ENCODE peak calls at places on chromosomes 2 and 18, in ten cellular contexts. L is endodermal cell; C is astrocyte of the spinal cord; U is epithelial cell of esophagus; R is cardiac muscle cell; A is CD4-positive, alpha-beta T cell; H is colonic mucosa; I is bronchial epithelial cell; M is fibroblast of lung; F is mammary epithelial cell. X is an unnamed sample.
A peak's percentile ranks its signal among the peaks of the same experiment; 100 is the strongest.

GRCh38 chr2:67846341-67847070 is 216.3 kb downstream of the C1D start:
- DNase-seq in L (peak; percentile 92), C (peak; percentile 96), U (peak; percentile 98), R (peak; percentile 97), A (no peak), H (peak; percentile 82), I (peak; percentile 96), M (peak; percentile 92), F (peak; percentile 91), X (peak; percentile 79)

GRCh38 chr2:232979871-232980461 is 33.1 kb downstream of the NGEF start:
- DNase-seq in L (peak; percentile 57), C (peak; percentile 74), U (peak; percentile 77), R (peak; percentile 14), A (no peak), H (peak; percentile 76), I (peak; percentile 73), M (peak; percentile 83), F (peak; percentile 55), X (no peak)

GRCh38 chr2:230794472-230794871 is 70.3 kb upstream of the ITM2C start:
- DNase-seq in L (no peak), C (no peak), U (peak; percentile 47), R (peak; percentile 40), A (no peak), H (no peak), I (no peak), M (peak; percentile 52), F (peak; percentile 20), X (no peak)

GRCh38 chr18:44602845-44603244 is 77.8 kb upstream of the SETBP1 start:
- DNase-seq in L (no peak), C (peak; percentile 16), U (peak; percentile 94), R (no peak), A (no peak), H (no peak), I (peak; percentile 91), M (peak; percentile 51), F (peak; percentile 89), X (no peak)

GRCh38 chr2:7962191-7962590 is 719.7 kb upstream of the ID2 start:
- DNase-seq in L (no peak), C (no peak), U (no peak), R (no peak), A (no peak), H (no peak), I (no peak), M (no peak), F (no peak), X (no peak)

GRCh38 chr2:176174382-176174834 is 14.1 kb upstream of the HOXD1 start:
- DNase-seq in L (peak; percentile 56), C (no peak), U (no peak), R (no peak), A (no peak), H (no peak), I (no peak), M (peak; percentile 74), F (no peak), X (no peak)

GRCh38 chr2:215626812-215627281 is 191.0 kb upstream of the FN1 start:
- DNase-seq in L (no peak), C (peak; percentile 79), U (no peak), R (peak; percentile 71), A (no peak), H (no peak), I (no peak), M (peak; percentile 64), F (no peak), X (no peak)

GRCh38 chr2:241616168-241617125 is 20.5 kb downstream of the THAP4 start:
- DNase-seq in L (peak; percentile 74), C (no peak), U (no peak), R (no peak), A (no peak), H (peak; percentile 40), I (no peak), M (no peak), F (no peak), X (no peak)

GRCh38 chr2:176099159-176099736 is 347 bp upstream of the HOXD12 start:
- DNase-seq in L (peak; percentile 68), C (no peak), U (no peak), R (no peak), A (peak; percentile 28), H (peak; percentile 15), I (no peak), M (no peak), F (no peak), X (no peak)

GRCh38 chr18:68549257-68549871 is 165.5 kb downstream of the TMX3 start:
- DNase-seq in L (no peak), C (peak; percentile 32), U (no peak), R (peak; percentile 25), A (no peak), H (no peak), I (no peak), M (peak; percentile 66), F (no peak), X (no peak)

GRCh38 chr2:241797441-241798080 is 11.4 kb upstream of the NEU4 start:
- DNase-seq in L (no peak), C (no peak), U (no peak), R (no peak), A (no peak), H (peak; percentile 67), I (no peak), M (no peak), F (no peak), X (no peak)

GRCh38 chr2:46259782-46260178 is 37.4 kb upstream of the EPAS1 start:
- DNase-seq in L (no peak), C (no peak), U (no peak), R (peak; percentile 20), A (no peak), H (no peak), I (no peak), M (no peak), F (no peak), X (no peak)

GRCh38 chr2:217099561-217099960 is 239.7 kb upstream of the TNP1 start:
- DNase-seq in L (no peak), C (peak; percentile 16), U (no peak), R (peak; percentile 60), A (no peak), H (no peak), I (no peak), M (no peak), F (no peak), X (no peak)

DNA sequence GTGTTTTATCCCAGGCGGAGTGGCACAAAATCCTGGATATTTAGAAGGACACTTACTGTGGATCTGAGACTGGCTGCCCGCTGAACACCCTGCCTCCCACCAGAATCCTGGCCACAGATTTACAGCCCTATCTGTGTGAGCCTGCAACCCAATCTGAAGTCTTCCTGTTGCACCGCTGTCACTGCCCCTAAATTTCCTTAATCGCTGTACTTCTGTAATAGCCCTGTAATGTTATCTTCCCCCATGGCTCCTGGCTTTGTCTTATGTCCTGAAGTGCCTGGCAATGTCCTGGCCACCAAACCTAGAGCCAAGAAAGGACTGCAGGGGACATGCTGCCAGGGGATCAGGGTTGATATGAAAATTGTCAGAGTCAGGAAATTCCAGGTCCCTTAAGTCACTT is 52.7 kb downstream of the FHOD3 start:
- DNase-seq in L (no peak), C (no peak), U (no peak), R (no peak), A (no peak), H (no peak), I (no peak), M (no peak), F (no peak), X (no peak)
- TF ChIP-seq CTCF in L (no peak), C (no peak), U (no peak), R (no peak), A (no peak), H (no peak), I (no peak), M (no peak), F (no peak), X (no peak)

GRCh38 chr2:119290859-119291587 is 67.4 kb downstream of the STEAP3 start:
- DNase-seq in L (peak; percentile 98), C (peak; percentile 32), U (peak; percentile 73), R (peak; percentile 27), A (peak; percentile 70), H (peak; percentile 69), I (peak; percentile 53), M (peak; percentile 36), F (peak; percentile 12), X (peak; percentile 91)
- TF ChIP-seq CTCF in L (peak; percentile 98), C (peak; percentile 80), U (peak; percentile 96), R (peak; percentile 49), A (no peak), H (peak; percentile 73), I (peak; percentile 96), M (peak; percentile 83), F (peak; percentile 24), X (peak; percentile 97)

GRCh38 chr2:155363349-155363888 is 664.9 kb downstream of the KCNJ3 start:
- DNase-seq in L (no peak), C (no peak), U (no peak), R (no peak), A (no peak), H (no peak), I (no peak), M (no peak), F (no peak), X (no peak)

GRCh38 chr2:155372969-155373368 is 674.5 kb downstream of the KCNJ3 start:
- DNase-seq in L (no peak), C (peak; percentile 37), U (peak; percentile 37), R (peak; percentile 29), A (no peak), H (no peak), I (peak; percentile 51), M (peak; percentile 14), F (peak; percentile 2), X (no peak)

GRCh38 chr2:155364766-155365165 is 666.3 kb downstream of the KCNJ3 start:
- DNase-seq in L (no peak), C (no peak), U (no peak), R (no peak), A (no peak), H (no peak), I (no peak), M (no peak), F (no peak), X (no peak)

DNA sequence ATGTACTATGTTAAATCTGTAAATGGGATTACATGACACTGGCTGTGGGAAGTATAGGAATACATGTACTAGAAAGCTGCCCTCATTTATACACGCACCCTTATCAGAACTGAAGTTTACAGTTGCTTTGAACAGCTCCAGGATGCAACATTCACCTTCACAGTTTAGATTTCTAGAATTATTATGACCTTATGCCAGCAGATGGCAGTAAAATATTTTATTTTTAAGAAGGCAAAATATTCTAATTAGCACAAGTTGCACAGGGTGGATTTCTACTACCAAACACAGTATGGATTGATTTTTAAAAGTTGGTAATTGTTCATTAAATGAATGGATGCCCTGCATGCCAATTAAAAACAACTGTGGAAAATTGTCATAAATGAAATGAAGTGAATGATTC is 670.4 kb downstream of the KCNJ3 start:
- DNase-seq in L (no peak), C (peak; percentile 32), U (peak; percentile 35), R (peak; percentile 20), A (no peak), H (no peak), I (peak; percentile 34), M (peak; percentile 4), F (peak; percentile 2), X (no peak)
- TF ChIP-seq CTCF in L (peak; percentile 56), C (peak; percentile 22), U (peak; percentile 18), R (peak; percentile 19), A (peak; percentile 25), H (peak; percentile 24), I (peak; percentile 9), M (no peak), F (peak; percentile 33), X (peak; percentile 62)

DNA sequence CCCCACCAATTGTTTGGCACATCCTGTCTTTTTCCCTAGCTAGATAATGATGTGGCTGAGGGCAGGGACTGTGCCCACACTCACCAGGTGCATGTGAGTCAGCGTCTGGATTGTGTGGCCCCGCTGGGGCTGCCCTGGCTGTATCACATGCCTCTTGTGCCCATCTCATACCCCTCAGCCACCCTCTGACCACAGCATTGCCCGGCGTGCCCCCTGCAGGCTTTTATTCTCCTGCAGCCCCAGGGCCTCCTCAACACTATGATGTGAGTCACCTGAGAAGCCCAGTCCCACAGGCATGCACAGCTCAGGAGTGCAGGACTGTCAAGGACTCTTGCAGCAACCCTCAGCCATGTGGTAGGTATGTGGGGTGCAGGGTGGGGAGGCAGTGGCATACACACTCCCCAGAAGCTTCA is 14.8 kb upstream of the STEAP3 start:
- DNase-seq in L (no peak), C (peak; percentile 25), U (peak; percentile 79), R (no peak), A (no peak), H (no peak), I (peak; percentile 80), M (peak; percentile 60), F (peak; percentile 96), X (no peak)
- TF ChIP-seq CTCF in L (no peak), C (peak; percentile 11), U (peak; percentile 10), R (no peak), A (no peak), H (no peak), I (peak; percentile 55), M (no peak), F (peak; percentile 49), X (no peak)